ENCODE peak calls at places on chromosomes 4 and X, in eight cellular contexts. One of them, this sample, is unnamed. For H3K9me3 and H3K4me1, the result is how much of the 10 kb centered on the place peaks cover.

GRCh38 chrX:15299945-15300851 is 15.2 kb downstream of the ASB11 start:
- DNase-seq in H1: no peak
- DNase-seq in SK-N-SH: peak
- DNase-seq in suprapubic skin: no peak
- DNase-seq in sigmoid colon: no peak
- DNase-seq in breast epithelium: no peak
- DNase-seq in GM12878: no peak
- DNase-seq in endothelial cell of umbilical vein: peak
- DNase-seq in this sample: no peak

GRCh38 chr4:62133977-62134376 is 933.9 kb downstream of the ADGRL3 start:
- DNase-seq in H1: no peak
- DNase-seq in SK-N-SH: no peak
- DNase-seq in suprapubic skin: no peak
- DNase-seq in sigmoid colon: no peak
- DNase-seq in breast epithelium: no peak
- DNase-seq in GM12878: no peak
- DNase-seq in endothelial cell of umbilical vein: no peak
- DNase-seq in this sample: no peak

GRCh38 chr4:6668391-6668790 is 25.3 kb upstream of the S100P start:
- DNase-seq in H1: no peak
- DNase-seq in SK-N-SH: no peak
- DNase-seq in suprapubic skin: no peak
- DNase-seq in sigmoid colon: no peak
- DNase-seq in breast epithelium: no peak
- DNase-seq in GM12878: no peak
- DNase-seq in endothelial cell of umbilical vein: no peak
- DNase-seq in this sample: no peak

GRCh38 chr4:16682996-16683395 is 215.4 kb downstream of the LDB2 start:
- DNase-seq in H1: no peak
- DNase-seq in SK-N-SH: no peak
- DNase-seq in suprapubic skin: no peak
- DNase-seq in sigmoid colon: no peak
- DNase-seq in breast epithelium: no peak
- DNase-seq in GM12878: no peak
- DNase-seq in endothelial cell of umbilical vein: no peak
- DNase-seq in this sample: no peak

GRCh38 chr4:95124906-95125504 is 367.2 kb downstream of the BMPR1B start:
- DNase-seq in H1: no peak
- DNase-seq in SK-N-SH: peak
- DNase-seq in suprapubic skin: no peak
- DNase-seq in sigmoid colon: no peak
- DNase-seq in breast epithelium: no peak
- DNase-seq in GM12878: no peak
- DNase-seq in endothelial cell of umbilical vein: peak
- DNase-seq in this sample: no peak

GRCh38 chr4:88940506-88940905 is 116.5 kb downstream of the FAM13A start:
- DNase-seq in H1: no peak
- DNase-seq in SK-N-SH: no peak
- DNase-seq in suprapubic skin: no peak
- DNase-seq in sigmoid colon: no peak
- DNase-seq in breast epithelium: no peak
- DNase-seq in GM12878: no peak
- DNase-seq in endothelial cell of umbilical vein: no peak
- DNase-seq in this sample: no peak

GRCh38 chr4:86927843-86928395 is 6.9 kb upstream of the AFF1 start:
- DNase-seq in H1: no peak
- DNase-seq in SK-N-SH: no peak
- DNase-seq in suprapubic skin: peak
- DNase-seq in sigmoid colon: peak
- DNase-seq in breast epithelium: no peak
- DNase-seq in GM12878: no peak
- DNase-seq in endothelial cell of umbilical vein: peak
- DNase-seq in this sample: peak

GRCh38 chr4:39495446-39496208 is 31.6 kb downstream of the UGDH start:
- DNase-seq in H1: peak
- DNase-seq in SK-N-SH: no peak
- DNase-seq in suprapubic skin: no peak
- DNase-seq in sigmoid colon: no peak
- DNase-seq in breast epithelium: no peak
- DNase-seq in GM12878: no peak
- DNase-seq in endothelial cell of umbilical vein: no peak
- DNase-seq in this sample: no peak

GRCh38 chrX:112048707-112049106 is 33.9 kb downstream of the TRPC5 start:
- DNase-seq in H1: no peak
- DNase-seq in SK-N-SH: no peak
- DNase-seq in suprapubic skin: no peak
- DNase-seq in sigmoid colon: no peak
- DNase-seq in breast epithelium: no peak
- DNase-seq in GM12878: no peak
- DNase-seq in endothelial cell of umbilical vein: no peak
- DNase-seq in this sample: no peak

GRCh38 chr4:74219241-74219640 is 61.3 kb downstream of the MTHFD2L start:
- DNase-seq in H1: no peak
- DNase-seq in SK-N-SH: no peak
- DNase-seq in suprapubic skin: no peak
- DNase-seq in sigmoid colon: no peak
- DNase-seq in breast epithelium: no peak
- DNase-seq in GM12878: no peak
- DNase-seq in endothelial cell of umbilical vein: no peak
- DNase-seq in this sample: no peak

GRCh38 chr4:60619531-60620305 is 580.4 kb upstream of the ADGRL3 start:
- DNase-seq in H1: no peak
- DNase-seq in SK-N-SH: no peak
- DNase-seq in suprapubic skin: no peak
- DNase-seq in sigmoid colon: no peak
- DNase-seq in breast epithelium: no peak
- DNase-seq in GM12878: no peak
- DNase-seq in endothelial cell of umbilical vein: no peak
- DNase-seq in this sample: no peak

GRCh38 chr4:5852806-5853205 is 40.1 kb downstream of the CRMP1 start:
- DNase-seq in H1: no peak
- DNase-seq in SK-N-SH: no peak
- DNase-seq in suprapubic skin: no peak
- DNase-seq in sigmoid colon: no peak
- DNase-seq in breast epithelium: no peak
- DNase-seq in GM12878: no peak
- DNase-seq in endothelial cell of umbilical vein: no peak
- DNase-seq in this sample: no peak

GRCh38 chr4:107806196-107806595 is 18.5 kb upstream of the SGMS2 start:
- DNase-seq in H1: no peak
- DNase-seq in SK-N-SH: no peak
- DNase-seq in suprapubic skin: no peak
- DNase-seq in sigmoid colon: no peak
- DNase-seq in breast epithelium: no peak
- DNase-seq in GM12878: no peak
- DNase-seq in endothelial cell of umbilical vein: no peak
- DNase-seq in this sample: no peak

GRCh38 chr4:74499986-74500781 is 55.2 kb downstream of the AREG start:
- DNase-seq in H1: no peak
- DNase-seq in SK-N-SH: no peak
- DNase-seq in suprapubic skin: no peak
- DNase-seq in sigmoid colon: no peak
- DNase-seq in breast epithelium: no peak
- DNase-seq in GM12878: no peak
- DNase-seq in endothelial cell of umbilical vein: no peak
- DNase-seq in this sample: no peak

GRCh38 chrX:33416273-33416805 is 205.0 kb upstream of the DMD start:
- DNase-seq in H1: no peak
- DNase-seq in SK-N-SH: no peak
- DNase-seq in suprapubic skin: no peak
- DNase-seq in sigmoid colon: no peak
- DNase-seq in breast epithelium: no peak
- DNase-seq in GM12878: no peak
- DNase-seq in endothelial cell of umbilical vein: no peak
- DNase-seq in this sample: no peak

GRCh38 chr4:7156273-7157139 is 35.8 kb upstream of the SORCS2 start:
- DNase-seq in H1: peak
- DNase-seq in SK-N-SH: peak
- DNase-seq in suprapubic skin: peak
- DNase-seq in sigmoid colon: peak
- DNase-seq in breast epithelium: peak
- DNase-seq in GM12878: no peak
- DNase-seq in endothelial cell of umbilical vein: peak
- DNase-seq in this sample: no peak

GRCh38 chr4:8846864-8847263 is 24.8 kb downstream of the HMX1 start:
- DNase-seq in H1: peak
- DNase-seq in SK-N-SH: no peak
- DNase-seq in suprapubic skin: peak
- DNase-seq in sigmoid colon: peak
- DNase-seq in breast epithelium: peak
- DNase-seq in GM12878: no peak
- DNase-seq in endothelial cell of umbilical vein: no peak
- DNase-seq in this sample: no peak

GRCh38 chr4:137614491-137614890 is 82.2 kb upstream of the PCDH18 start:
- DNase-seq in H1: no peak
- DNase-seq in SK-N-SH: no peak
- DNase-seq in suprapubic skin: no peak
- DNase-seq in sigmoid colon: no peak
- DNase-seq in breast epithelium: no peak
- DNase-seq in GM12878: no peak
- DNase-seq in endothelial cell of umbilical vein: no peak
- DNase-seq in this sample: no peak

GRCh38 chr4:33625762-33626161 is 2618.6 kb downstream of the ARAP2 start:
- DNase-seq in H1: no peak
- DNase-seq in SK-N-SH: no peak
- DNase-seq in suprapubic skin: no peak
- DNase-seq in sigmoid colon: no peak
- DNase-seq in breast epithelium: no peak
- DNase-seq in GM12878: no peak
- DNase-seq in endothelial cell of umbilical vein: no peak
- DNase-seq in this sample: no peak

GRCh38 chrX:154696328-154697045 is 43.1 kb upstream of the CTAG2 start:
- DNase-seq in H1: no peak
- DNase-seq in SK-N-SH: no peak
- DNase-seq in suprapubic skin: no peak
- DNase-seq in sigmoid colon: no peak
- DNase-seq in breast epithelium: no peak
- DNase-seq in GM12878: no peak
- DNase-seq in endothelial cell of umbilical vein: peak
- DNase-seq in this sample: no peak

GRCh38 chr4:38621004-38621684 is 42.9 kb upstream of the KLF3 start:
- DNase-seq in H1: peak
- DNase-seq in SK-N-SH: no peak
- DNase-seq in suprapubic skin: no peak
- DNase-seq in sigmoid colon: no peak
- DNase-seq in breast epithelium: no peak
- DNase-seq in GM12878: no peak
- DNase-seq in endothelial cell of umbilical vein: no peak
- DNase-seq in this sample: peak

GRCh38 chr4:13762126-13762525 is 134.6 kb upstream of the BOD1L1 start:
- DNase-seq in H1: no peak
- DNase-seq in SK-N-SH: no peak
- DNase-seq in suprapubic skin: no peak
- DNase-seq in sigmoid colon: no peak
- DNase-seq in breast epithelium: no peak
- DNase-seq in GM12878: no peak
- DNase-seq in endothelial cell of umbilical vein: no peak
- DNase-seq in this sample: no peak

GRCh38 chr4:150447356-150447755 is 134.6 kb upstream of the MAB21L2 start:
- DNase-seq in H1: no peak
- DNase-seq in SK-N-SH: no peak
- DNase-seq in suprapubic skin: no peak
- DNase-seq in sigmoid colon: no peak
- DNase-seq in breast epithelium: no peak
- DNase-seq in GM12878: no peak
- DNase-seq in endothelial cell of umbilical vein: no peak
- DNase-seq in this sample: no peak
- H3K9me3 ChIP-seq in H1: under half
- H3K9me3 ChIP-seq in SK-N-SH: under half
- H3K9me3 ChIP-seq in suprapubic skin: under half
- H3K9me3 ChIP-seq in sigmoid colon: under half
- H3K9me3 ChIP-seq in breast epithelium: under half
- H3K9me3 ChIP-seq in GM12878: under half
- H3K9me3 ChIP-seq in endothelial cell of umbilical vein: under half
- H3K9me3 ChIP-seq in this sample: under half

GRCh38 chr4:157121396-157121795 is 45.4 kb downstream of the GLRB start:
- DNase-seq in H1: no peak
- DNase-seq in SK-N-SH: no peak
- DNase-seq in suprapubic skin: no peak
- DNase-seq in sigmoid colon: no peak
- DNase-seq in breast epithelium: no peak
- DNase-seq in GM12878: no peak
- DNase-seq in endothelial cell of umbilical vein: no peak
- DNase-seq in this sample: no peak
- H3K4me1 ChIP-seq in H1: under half
- H3K4me1 ChIP-seq in SK-N-SH: under half
- H3K4me1 ChIP-seq in suprapubic skin: under half
- H3K4me1 ChIP-seq in sigmoid colon: under half
- H3K4me1 ChIP-seq in breast epithelium: under half
- H3K4me1 ChIP-seq in GM12878: under half
- H3K4me1 ChIP-seq in endothelial cell of umbilical vein: under half
- H3K4me1 ChIP-seq in this sample: under half

GRCh38 chrX:110432831-110433230 is 74.2 kb downstream of the RTL9 start:
- DNase-seq in H1: no peak
- DNase-seq in SK-N-SH: no peak
- DNase-seq in suprapubic skin: no peak
- DNase-seq in sigmoid colon: no peak
- DNase-seq in breast epithelium: no peak
- DNase-seq in GM12878: no peak
- DNase-seq in endothelial cell of umbilical vein: no peak
- DNase-seq in this sample: no peak
- TF ChIP-seq POLR2AphosphoS5 in H1: no peak
- TF ChIP-seq POLR2AphosphoS5 in SK-N-SH: no peak
- TF ChIP-seq POLR2AphosphoS5 in suprapubic skin: no peak
- TF ChIP-seq POLR2AphosphoS5 in sigmoid colon: no peak
- TF ChIP-seq POLR2AphosphoS5 in breast epithelium: no peak
- TF ChIP-seq POLR2AphosphoS5 in GM12878: no peak
- TF ChIP-seq POLR2AphosphoS5 in endothelial cell of umbilical vein: no peak
- TF ChIP-seq POLR2AphosphoS5 in this sample: no peak

DNA sequence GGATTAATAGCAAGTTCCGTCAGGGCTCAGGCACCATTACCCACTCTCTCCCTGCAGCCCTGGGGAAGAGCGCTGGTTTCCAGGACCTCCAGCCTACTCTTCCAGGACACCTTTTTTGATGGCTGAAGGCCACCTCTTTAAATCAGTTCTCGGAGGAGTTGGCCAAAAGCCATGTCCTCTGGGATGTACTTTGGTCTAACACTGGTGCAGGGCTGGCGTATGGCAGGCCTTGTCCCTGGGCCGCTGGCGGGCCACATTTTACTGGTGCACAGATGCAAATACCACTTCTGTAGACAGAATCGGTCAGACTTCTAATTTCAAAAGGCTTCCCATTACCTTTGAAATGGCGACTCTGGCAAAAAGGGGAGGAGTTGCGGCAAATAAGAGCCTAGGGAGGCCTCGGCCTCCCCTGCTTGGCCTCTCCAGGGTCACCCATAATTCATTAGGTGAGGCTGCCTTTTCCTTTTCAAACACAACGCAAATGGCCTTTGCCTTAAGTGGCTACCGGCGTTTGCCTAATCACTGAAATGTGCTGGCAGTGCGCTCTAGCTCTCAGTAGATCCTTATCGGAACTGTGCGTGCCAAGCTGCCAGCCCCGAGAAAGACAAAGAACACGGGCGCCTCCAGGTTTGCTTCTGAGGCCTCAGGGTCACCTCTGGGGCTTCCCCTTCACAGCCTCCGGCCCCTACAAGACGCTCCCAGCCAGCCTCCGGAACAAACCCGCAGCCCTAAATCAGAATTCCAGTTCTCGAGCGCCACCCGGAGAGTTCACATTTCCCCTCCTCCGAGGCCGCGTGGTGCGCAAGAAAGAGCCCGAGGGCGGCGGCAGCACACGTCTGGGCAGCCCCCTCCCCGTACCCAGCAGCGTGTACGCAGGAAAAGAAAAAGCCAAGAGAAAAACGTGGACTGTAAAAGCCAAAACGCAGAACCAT is 76.2 kb upstream of the BCOR start:
- DNase-seq in H1: peak
- DNase-seq in SK-N-SH: peak
- DNase-seq in suprapubic skin: peak
- DNase-seq in sigmoid colon: peak
- DNase-seq in breast epithelium: no peak
- DNase-seq in GM12878: no peak
- DNase-seq in endothelial cell of umbilical vein: peak
- DNase-seq in this sample: peak
- H3K9me3 ChIP-seq in H1: under half
- H3K9me3 ChIP-seq in SK-N-SH: under half
- H3K9me3 ChIP-seq in suprapubic skin: under half
- H3K9me3 ChIP-seq in sigmoid colon: under half
- H3K9me3 ChIP-seq in breast epithelium: under half
- H3K9me3 ChIP-seq in GM12878: under half
- H3K9me3 ChIP-seq in endothelial cell of umbilical vein: under half
- H3K9me3 ChIP-seq in this sample: under half

This sample was measured in transverse colon.